ENCODE peak calls at places on chromosome 3, in five cellular contexts. One of them, this sample, is unnamed.
A peak's percentile ranks its signal among the peaks of the same experiment; 100 is the strongest.

GRCh38 chr3:169664034-169664820 is 715 bp upstream of the MECOM start:
- DNase-seq in caudate nucleus: no peak
- DNase-seq in stimulated activated CD8-positive, alpha-beta memory T cell treated with anti-CD3 and anti-CD28 coated beads, Interleukin-4, amount 100 ng/mL, for 24 hours: no peak
- DNase-seq in iris pigment epithelial cell: no peak
- DNase-seq in stimulated activated CD4-positive, alpha-beta T cell treated with anti-CD3 and anti-CD28 coated beads, Interleukin-1b, Interleukin-23, amount 100 ng/mL, for 4 hours: no peak
- DNase-seq in this sample: no peak

GRCh38 chr3:111926266-111926676 is 52.6 kb upstream of the ABHD10 start:
- DNase-seq in caudate nucleus: no peak
- DNase-seq in stimulated activated CD8-positive, alpha-beta memory T cell treated with anti-CD3 and anti-CD28 coated beads, Interleukin-4, amount 100 ng/mL, for 24 hours: no peak
- DNase-seq in iris pigment epithelial cell: no peak
- DNase-seq in stimulated activated CD4-positive, alpha-beta T cell treated with anti-CD3 and anti-CD28 coated beads, Interleukin-1b, Interleukin-23, amount 100 ng/mL, for 4 hours: no peak
- DNase-seq in this sample: no peak

GRCh38 chr3:197124713-197125112 is 95.1 kb upstream of the MELTF start:
- DNase-seq in caudate nucleus: no peak
- DNase-seq in stimulated activated CD8-positive, alpha-beta memory T cell treated with anti-CD3 and anti-CD28 coated beads, Interleukin-4, amount 100 ng/mL, for 24 hours: no peak
- DNase-seq in iris pigment epithelial cell: peak; percentile 56
- DNase-seq in stimulated activated CD4-positive, alpha-beta T cell treated with anti-CD3 and anti-CD28 coated beads, Interleukin-1b, Interleukin-23, amount 100 ng/mL, for 4 hours: no peak
- DNase-seq in this sample: no peak

GRCh38 chr3:168094580-168094876 is 1.2 kb downstream of the GOLIM4 start:
- DNase-seq in caudate nucleus: no peak
- DNase-seq in stimulated activated CD8-positive, alpha-beta memory T cell treated with anti-CD3 and anti-CD28 coated beads, Interleukin-4, amount 100 ng/mL, for 24 hours: no peak
- DNase-seq in iris pigment epithelial cell: peak; percentile 69
- DNase-seq in stimulated activated CD4-positive, alpha-beta T cell treated with anti-CD3 and anti-CD28 coated beads, Interleukin-1b, Interleukin-23, amount 100 ng/mL, for 4 hours: no peak
- DNase-seq in this sample: no peak

GRCh38 chr3:82179291-82179690 is 417.8 kb upstream of the GBE1 start:
- DNase-seq in caudate nucleus: no peak
- DNase-seq in stimulated activated CD8-positive, alpha-beta memory T cell treated with anti-CD3 and anti-CD28 coated beads, Interleukin-4, amount 100 ng/mL, for 24 hours: no peak
- DNase-seq in iris pigment epithelial cell: no peak
- DNase-seq in stimulated activated CD4-positive, alpha-beta T cell treated with anti-CD3 and anti-CD28 coated beads, Interleukin-1b, Interleukin-23, amount 100 ng/mL, for 4 hours: no peak
- DNase-seq in this sample: no peak

GRCh38 chr3:68817243-68817642 is 115.1 kb downstream of the TAFA4 start:
- DNase-seq in caudate nucleus: no peak
- DNase-seq in stimulated activated CD8-positive, alpha-beta memory T cell treated with anti-CD3 and anti-CD28 coated beads, Interleukin-4, amount 100 ng/mL, for 24 hours: no peak
- DNase-seq in iris pigment epithelial cell: no peak
- DNase-seq in stimulated activated CD4-positive, alpha-beta T cell treated with anti-CD3 and anti-CD28 coated beads, Interleukin-1b, Interleukin-23, amount 100 ng/mL, for 4 hours: no peak
- DNase-seq in this sample: no peak

GRCh38 chr3:194672876-194673275 is 885 bp upstream of the LSG1 start:
- DNase-seq in caudate nucleus: no peak
- DNase-seq in stimulated activated CD8-positive, alpha-beta memory T cell treated with anti-CD3 and anti-CD28 coated beads, Interleukin-4, amount 100 ng/mL, for 24 hours: no peak
- DNase-seq in iris pigment epithelial cell: no peak
- DNase-seq in stimulated activated CD4-positive, alpha-beta T cell treated with anti-CD3 and anti-CD28 coated beads, Interleukin-1b, Interleukin-23, amount 100 ng/mL, for 4 hours: no peak
- DNase-seq in this sample: no peak

GRCh38 chr3:123642182-123642956 is 57.5 kb upstream of the HACD2 start:
- DNase-seq in caudate nucleus: no peak
- DNase-seq in stimulated activated CD8-positive, alpha-beta memory T cell treated with anti-CD3 and anti-CD28 coated beads, Interleukin-4, amount 100 ng/mL, for 24 hours: peak; percentile 24
- DNase-seq in iris pigment epithelial cell: peak; percentile 92
- DNase-seq in stimulated activated CD4-positive, alpha-beta T cell treated with anti-CD3 and anti-CD28 coated beads, Interleukin-1b, Interleukin-23, amount 100 ng/mL, for 4 hours: peak; percentile 32
- DNase-seq in this sample: no peak

GRCh38 chr3:4820296-4821121 is 158.7 kb upstream of the BHLHE40 start:
- DNase-seq in caudate nucleus: no peak
- DNase-seq in stimulated activated CD8-positive, alpha-beta memory T cell treated with anti-CD3 and anti-CD28 coated beads, Interleukin-4, amount 100 ng/mL, for 24 hours: peak; percentile 45
- DNase-seq in iris pigment epithelial cell: no peak
- DNase-seq in stimulated activated CD4-positive, alpha-beta T cell treated with anti-CD3 and anti-CD28 coated beads, Interleukin-1b, Interleukin-23, amount 100 ng/mL, for 4 hours: no peak
- DNase-seq in this sample: no peak

GRCh38 chr3:179943097-179943880 is 93.4 kb downstream of the PEX5L start:
- DNase-seq in caudate nucleus: peak; percentile 15
- DNase-seq in stimulated activated CD8-positive, alpha-beta memory T cell treated with anti-CD3 and anti-CD28 coated beads, Interleukin-4, amount 100 ng/mL, for 24 hours: no peak
- DNase-seq in iris pigment epithelial cell: no peak
- DNase-seq in stimulated activated CD4-positive, alpha-beta T cell treated with anti-CD3 and anti-CD28 coated beads, Interleukin-1b, Interleukin-23, amount 100 ng/mL, for 4 hours: no peak
- DNase-seq in this sample: no peak

GRCh38 chr3:115623414-115623868 is at the start of gene GAP43:
- DNase-seq in caudate nucleus: no peak
- DNase-seq in stimulated activated CD8-positive, alpha-beta memory T cell treated with anti-CD3 and anti-CD28 coated beads, Interleukin-4, amount 100 ng/mL, for 24 hours: no peak
- DNase-seq in iris pigment epithelial cell: peak; percentile 93
- DNase-seq in stimulated activated CD4-positive, alpha-beta T cell treated with anti-CD3 and anti-CD28 coated beads, Interleukin-1b, Interleukin-23, amount 100 ng/mL, for 4 hours: no peak
- DNase-seq in this sample: no peak

GRCh38 chr3:148604270-148605085 is 93.2 kb upstream of the AGTR1 start:
- DNase-seq in caudate nucleus: no peak
- DNase-seq in stimulated activated CD8-positive, alpha-beta memory T cell treated with anti-CD3 and anti-CD28 coated beads, Interleukin-4, amount 100 ng/mL, for 24 hours: no peak
- DNase-seq in iris pigment epithelial cell: peak; percentile 47
- DNase-seq in stimulated activated CD4-positive, alpha-beta T cell treated with anti-CD3 and anti-CD28 coated beads, Interleukin-1b, Interleukin-23, amount 100 ng/mL, for 4 hours: no peak
- DNase-seq in this sample: no peak